ENCODE peak calls at places on chromosome 21, in four cellular contexts. D, L, A and C are unnamed samples.

GRCh38 chr21:41189147-41189538 is 21.2 kb downstream of the BACE2 start:
- DNase-seq in D (no peak), A (no peak), L (no peak), C (no peak)

GRCh38 chr21:27275294-27275927 is 308.5 kb upstream of the ADAMTS5 start:
- DNase-seq in A (no peak), L (peak), D (no peak), C (peak)

GRCh38 chr21:37220433-37220980 is 46.6 kb downstream of the VPS26C start:
- DNase-seq in D (no peak), L (peak), A (peak), C (peak)

GRCh38 chr21:39030127-39030884 is 152.9 kb downstream of the PSMG1 start:
- DNase-seq in A (no peak), L (no peak), D (no peak), C (no peak)

GRCh38 chr21:27674037-27674436 is 707.1 kb upstream of the ADAMTS5 start:
- DNase-seq in D (no peak), A (no peak), L (peak), C (peak)

GRCh38 chr21:36297555-36297937 is 22.5 kb upstream of the MORC3 start:
- DNase-seq in D (peak), A (no peak), L (no peak), C (no peak)

GRCh38 chr21:35969281-35969680 is 91.0 kb downstream of the SETD4 start:
- DNase-seq in D (no peak), A (no peak), L (no peak), C (no peak)

GRCh38 chr21:42117229-42118048 is 46.3 kb downstream of the UMODL1 start:
- DNase-seq in L (peak), D (peak), A (peak), C (peak)

GRCh38 chr21:10425856-10426255 is 95.5 kb upstream of the TPTE start:
- DNase-seq in D (no peak), L (no peak), A (no peak), C (no peak)

GRCh38 chr21:36964832-36965719 is 1.4 kb downstream of the HLCS start:
- DNase-seq in D (no peak), A (no peak), L (no peak), C (no peak)

GRCh38 chr21:31173881-31174555 is 135.7 kb upstream of the KRTAP19-8 start:
- DNase-seq in L (no peak), D (peak), A (no peak), C (no peak)

GRCh38 chr21:38768385-38769071 is 37.2 kb upstream of the ETS2 start:
- DNase-seq in D (no peak), A (no peak), L (peak), C (peak)

GRCh38 chr21:39961251-39961650 is 94.0 kb downstream of the PCP4 start:
- DNase-seq in L (peak), D (no peak), A (no peak), C (no peak)

GRCh38 chr21:38702196-38702595 is 103.5 kb upstream of the ETS2 start:
- DNase-seq in A (no peak), L (no peak), D (no peak), C (no peak)

GRCh38 chr21:38170705-38171682 is 85.8 kb upstream of the KCNJ15 start:
- DNase-seq in D (no peak), L (peak), A (no peak), C (peak)

GRCh38 chr21:36504067-36505058 is 24.4 kb upstream of the CLDN14 start:
- DNase-seq in A (no peak), D (no peak), L (peak), C (peak)

GRCh38 chr21:41010981-41011380 is 157.0 kb upstream of the BACE2 start:
- DNase-seq in L (no peak), A (no peak), D (no peak), C (no peak)

GRCh38 chr21:14271053-14271452 is 55.1 kb downstream of the RBM11 start:
- DNase-seq in L (no peak), D (no peak), A (no peak), C (no peak)

GRCh38 chr21:23963454-23963853 is 1643.8 kb downstream of the MRPL39 start:
- DNase-seq in A (no peak), D (no peak), L (peak), C (no peak)

GRCh38 chr21:35829014-35829525 is 231.3 kb downstream of the SETD4 start:
- DNase-seq in L (no peak), D (no peak), A (no peak), C (no peak)

DNA sequence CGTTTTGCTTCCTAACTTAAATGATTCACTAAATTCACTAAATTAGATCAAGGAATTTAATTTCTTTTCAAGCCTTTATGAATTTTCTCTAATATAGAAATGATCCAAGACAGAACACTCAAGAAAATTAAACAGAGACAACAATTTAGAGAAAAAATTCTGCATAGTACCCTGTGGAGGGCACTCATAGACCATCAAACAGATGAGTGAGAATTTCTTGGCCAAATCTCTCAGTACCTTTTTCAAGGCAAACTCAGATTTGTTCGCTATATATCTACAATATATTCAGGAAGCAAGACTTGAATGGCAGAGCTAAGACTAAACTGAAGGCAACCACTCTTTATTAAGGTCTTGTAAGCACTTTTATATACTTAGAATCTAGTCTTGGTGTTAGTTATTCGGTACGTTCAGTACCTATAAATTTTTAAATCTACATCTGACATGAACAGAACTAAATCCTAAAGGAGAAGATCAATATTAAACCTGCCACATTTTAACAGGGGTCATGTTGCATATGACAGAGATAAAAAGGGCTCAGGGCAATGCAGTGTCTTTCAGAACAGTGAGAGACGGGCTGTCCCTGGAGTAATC is 118.7 kb upstream of the TMPRSS15 start:
- DNase-seq in D (no peak), A (no peak), L (peak), C (no peak)
- TF ChIP-seq CTCF in D (peak), A (no peak), L (peak), C (no peak)

GRCh38 chr21:43811262-43812105 is 22.1 kb downstream of the RRP1 start:
- DNase-seq in A (no peak), D (no peak), L (no peak), C (no peak)
- H3K4me3 ChIP-seq in A (no peak), D (no peak), L (no peak), C (no peak)

GRCh38 chr21:34367320-34367935 is 3.6 kb downstream of the KCNE2 start:
- DNase-seq in L (peak), A (no peak), D (no peak), C (peak)
- TF ChIP-seq CTCF in L (peak), A (no peak), D (peak), C (peak)

GRCh38 chr21:45747802-45748445 is 104.4 kb downstream of the PCBP3 start:
- DNase-seq in D (peak), L (peak), A (no peak), C (no peak)

GRCh38 chr21:45748593-45748992 is 105.1 kb downstream of the PCBP3 start:
- DNase-seq in D (no peak), A (no peak), L (no peak), C (no peak)

GRCh38 chr21:45745256-45745655 is 101.7 kb downstream of the PCBP3 start:
- DNase-seq in L (no peak), D (no peak), A (no peak), C (no peak)

GRCh38 chr21:45749974-45750373 is 106.4 kb downstream of the PCBP3 start:
- DNase-seq in L (no peak), D (no peak), A (no peak), C (no peak)

DNA sequence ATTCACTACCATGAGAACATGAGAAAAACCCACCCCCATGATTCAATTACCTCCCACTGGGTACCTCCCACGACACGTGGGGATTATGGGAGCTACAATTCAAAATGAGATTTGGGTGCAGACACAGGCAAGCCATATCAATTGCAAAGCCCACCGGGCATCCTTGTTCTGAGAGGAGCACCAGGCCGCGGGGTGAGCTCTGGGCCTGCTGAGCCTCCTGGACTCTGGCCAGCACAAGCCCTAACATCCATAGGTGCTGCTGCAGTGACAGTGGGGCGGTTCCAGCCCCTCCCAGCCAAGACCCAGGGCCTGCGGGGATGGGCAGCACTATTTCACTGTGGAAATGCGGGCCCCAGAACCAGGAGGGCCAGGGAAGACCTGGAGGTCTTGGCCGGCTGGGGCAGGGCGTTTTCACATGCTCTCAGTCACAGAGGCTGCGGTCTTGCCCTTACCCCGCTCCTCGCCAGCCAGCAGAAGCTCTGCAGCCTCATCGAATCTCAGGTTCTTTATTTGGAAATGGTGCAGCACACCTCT is 103.8 kb downstream of the PCBP3 start:
- DNase-seq in L (no peak), A (no peak), D (no peak), C (no peak)
- H3K4me3 ChIP-seq in L (no peak), A (no peak), D (no peak), C (no peak)

GRCh38 chr21:17466166-17466565 is 46.7 kb upstream of the CXADR start:
- DNase-seq in D (no peak), L (peak), A (no peak), C (peak)
- TF ChIP-seq CTCF in D (no peak), L (no peak), A (no peak), C (no peak)